ENCODE peak calls at places on chromosomes 12 and 14, in six cellular contexts. W is GM04504; F is effector CD4-positive, alpha-beta T cell; K is effector memory CD8-positive, alpha-beta T cell; V is HCT116; G is NCI-H748 treated with DMSO at 0.1 percent for 48 hours. Q is an unnamed sample.

GRCh38 chr14:77872152-77872551 is 72.2 kb downstream of the ADCK1 start:
- DNase-seq in W (no peak), F (no peak), K (no peak), V (no peak), G (no peak), Q (no peak)

GRCh38 chr12:93662961-93663728 is 14.0 kb upstream of the CRADD start:
- DNase-seq in W (no peak), F (no peak), K (no peak), V (no peak), G (peak; percentile 36), Q (no peak)

GRCh38 chr12:107320929-107321618 is 227.7 kb upstream of the CRY1 start:
- DNase-seq in W (no peak), F (peak; percentile 59), K (peak; percentile 49), V (no peak), G (peak; percentile 69), Q (peak; percentile 61)

GRCh38 chr12:131105736-131106356 is 152.1 kb downstream of the ADGRD1 start:
- DNase-seq in W (no peak), F (no peak), K (peak; percentile 24), V (no peak), G (no peak), Q (no peak)

GRCh38 chr14:65332141-65332871 is 80.2 kb upstream of the FUT8 start:
- DNase-seq in W (no peak), F (no peak), K (no peak), V (no peak), G (no peak), Q (no peak)

GRCh38 chr12:20377750-20378149 is 9.4 kb downstream of the PDE3A start:
- DNase-seq in W (no peak), F (no peak), K (no peak), V (no peak), G (no peak), Q (no peak)

GRCh38 chr14:81396108-81396507 is 4.0 kb downstream of the STON2 start:
- DNase-seq in W (no peak), F (no peak), K (no peak), V (no peak), G (no peak), Q (peak; percentile 23)

GRCh38 chr12:51797301-51797700 is 51.2 kb downstream of the FIGNL2 start:
- DNase-seq in W (no peak), F (no peak), K (no peak), V (no peak), G (no peak), Q (no peak)

GRCh38 chr12:59444932-59445331 is 150.9 kb upstream of the SLC16A7 start:
- DNase-seq in W (no peak), F (no peak), K (no peak), V (no peak), G (no peak), Q (peak; percentile 14)

GRCh38 chr12:86261142-86261541 is 5.0 kb upstream of the MGAT4C start:
- DNase-seq in W (no peak), F (no peak), K (no peak), V (no peak), G (no peak), Q (peak; percentile 70)

GRCh38 chr12:120849765-120850164 is 54.4 kb downstream of the SPPL3 start:
- DNase-seq in W (no peak), F (no peak), K (no peak), V (no peak), G (no peak), Q (peak; percentile 69)

GRCh38 chr14:103282932-103283331 is 51.1 kb upstream of the EIF5 start:
- DNase-seq in W (no peak), F (no peak), K (no peak), V (no peak), G (no peak), Q (no peak)

GRCh38 chr14:85813040-85813439 is 283.1 kb downstream of the FLRT2 start:
- DNase-seq in W (no peak), F (no peak), K (no peak), V (no peak), G (no peak), Q (no peak)

GRCh38 chr12:62931481-62931880 is 3.5 kb downstream of the PPM1H start:
- DNase-seq in W (no peak), F (no peak), K (no peak), V (no peak), G (no peak), Q (no peak)

GRCh38 chr14:105026033-105026785 is 5.3 kb upstream of the CDCA4 start:
- DNase-seq in W (no peak), F (no peak), K (no peak), V (no peak), G (no peak), Q (peak; percentile 91)

GRCh38 chr12:102528111-102528510 is 47.7 kb upstream of the IGF1 start:
- DNase-seq in W (no peak), F (no peak), K (no peak), V (no peak), G (no peak), Q (peak; percentile 36)